ENCODE peak calls at places on chromosome 18, in six cellular contexts. N is A549, F is K562, K is H1, L is endothelial cell of umbilical vein, A is HepG2. Y is an unnamed sample.

GRCh38 chr18:69897397-69898108 is 50.1 kb downstream of the CD226 start:
- DNase-seq in N (no peak), F (no peak), K (no peak), L (no peak), A (no peak), Y (no peak)

GRCh38 chr18:28080876-28081300 is 96.0 kb downstream of the CDH2 start:
- DNase-seq in N (no peak), F (no peak), K (no peak), L (no peak), A (no peak), Y (no peak)

GRCh38 chr18:51897884-51898283 is 442.1 kb upstream of the DCC start:
- DNase-seq in N (no peak), F (no peak), K (no peak), L (no peak), A (no peak), Y (no peak)

GRCh38 chr18:48868468-48869466 is 82.0 kb downstream of the SMAD7 start:
- DNase-seq in N (peak; percentile 51), F (no peak), K (no peak), L (no peak), A (peak; percentile 69), Y (no peak)

GRCh38 chr18:42028232-42028832 is 73.3 kb downstream of the PIK3C3 start:
- DNase-seq in N (peak; percentile 9), F (peak; percentile 18), K (no peak), L (peak; percentile 47), A (peak; percentile 12), Y (peak; percentile 16)

GRCh38 chr18:25941556-25941955 is 148.9 kb downstream of the SS18 start:
- DNase-seq in N (no peak), F (no peak), K (no peak), L (no peak), A (no peak), Y (no peak)

GRCh38 chr18:75936862-75937261 is 509.4 kb upstream of the SMIM21 start:
- DNase-seq in N (no peak), F (no peak), K (no peak), L (no peak), A (no peak), Y (no peak)

GRCh38 chr18:6681331-6681875 is 48.1 kb upstream of the ARHGAP28 start:
- DNase-seq in N (no peak), F (no peak), K (no peak), L (no peak), A (no peak), Y (no peak)

GRCh38 chr18:13245481-13246000 is 27.0 kb downstream of the LDLRAD4 start:
- DNase-seq in N (no peak), F (no peak), K (no peak), L (no peak), A (no peak), Y (no peak)

GRCh38 chr18:79523221-79523737 is 127.5 kb downstream of the NFATC1 start:
- DNase-seq in N (no peak), F (no peak), K (no peak), L (no peak), A (no peak), Y (no peak)

GRCh38 chr18:9951022-9951859 is 37.4 kb downstream of the VAPA start:
- DNase-seq in N (peak; percentile 74), F (peak; percentile 79), K (no peak), L (peak; percentile 75), A (peak; percentile 59), Y (peak; percentile 35)

DNA sequence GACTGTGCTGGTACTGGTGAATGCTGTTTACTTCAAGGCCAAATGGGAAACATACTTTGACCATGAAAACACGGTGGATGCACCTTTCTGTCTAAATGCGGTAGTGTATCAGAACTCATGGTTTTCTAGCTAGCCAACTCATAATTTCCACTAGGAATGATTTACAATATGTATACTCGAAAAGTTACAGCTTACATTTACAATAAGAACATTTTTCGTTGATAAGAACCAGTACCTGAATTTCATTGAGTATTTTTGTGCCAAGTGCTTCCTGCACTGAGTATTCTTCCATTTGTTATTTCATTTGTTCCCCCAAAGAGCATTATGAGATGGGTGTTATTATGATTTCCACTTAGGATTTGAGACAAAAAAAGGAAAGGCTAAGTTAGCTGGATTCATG is 21.9 kb downstream of the SERPINB12 start:
- DNase-seq in N (no peak), F (no peak), K (no peak), L (no peak), A (no peak), Y (no peak)
- TF ChIP-seq JUN in N (no peak), F (no peak), K (no peak), L (no peak), A (no peak), Y (no peak)

GRCh38 chr18:47209166-47209565 is 33.0 kb upstream of the IER3IP1 start:
- DNase-seq in N (no peak), F (no peak), K (no peak), L (no peak), A (no peak), Y (no peak)
- TF ChIP-seq JUN in N (no peak), F (no peak), K (no peak), L (no peak), A (no peak), Y (no peak)

GRCh38 chr18:54852780-54853675 is 24.8 kb downstream of the RAB27B start:
- DNase-seq in N (no peak), F (no peak), K (no peak), L (peak; percentile 33), A (no peak), Y (no peak)
- TF ChIP-seq JUN in N (no peak), F (no peak), K (no peak), L (no peak), A (no peak), Y (no peak)

GRCh38 chr18:65768379-65768778 is 17.6 kb downstream of the CDH7 start:
- DNase-seq in N (peak; percentile 72), F (peak; percentile 3), K (no peak), L (no peak), A (peak; percentile 30), Y (no peak)

GRCh38 chr18:65761636-65762310 is 11.0 kb downstream of the CDH7 start:
- DNase-seq in N (no peak), F (no peak), K (no peak), L (no peak), A (no peak), Y (no peak)

GRCh38 chr18:65760457-65760856 is 9.6 kb downstream of the CDH7 start:
- DNase-seq in N (no peak), F (no peak), K (no peak), L (no peak), A (no peak), Y (no peak)

GRCh38 chr18:65762556-65762955 is 11.7 kb downstream of the CDH7 start:
- DNase-seq in N (no peak), F (no peak), K (no peak), L (no peak), A (no peak), Y (no peak)
- TF ChIP-seq JUN in N (no peak), F (no peak), K (no peak), L (no peak), A (no peak), Y (no peak)

GRCh38 chr18:2971741-2972552 is 41.0 kb downstream of the LPIN2 start:
- DNase-seq in N (no peak), F (no peak), K (no peak), L (no peak), A (no peak), Y (no peak)
- TF ChIP-seq JUN in N (no peak), F (no peak), K (no peak), L (no peak), A (no peak), Y (no peak)

GRCh38 chr18:77897606-77898005 is 648.0 kb downstream of the GALR1 start:
- DNase-seq in N (no peak), F (no peak), K (no peak), L (no peak), A (no peak), Y (no peak)
- TF ChIP-seq JUN in N (no peak), F (no peak), K (no peak), L (no peak), A (no peak), Y (no peak)

GRCh38 chr18:2983296-2983695 is 29.6 kb downstream of the LPIN2 start:
- DNase-seq in N (no peak), F (no peak), K (no peak), L (no peak), A (no peak), Y (no peak)

GRCh38 chr18:2980607-2980923 is 32.4 kb downstream of the LPIN2 start:
- DNase-seq in N (no peak), F (no peak), K (no peak), L (no peak), A (no peak), Y (no peak)

GRCh38 chr18:2984703-2985261 is 28.2 kb downstream of the LPIN2 start:
- DNase-seq in N (peak; percentile 62), F (no peak), K (no peak), L (peak; percentile 30), A (peak; percentile 96), Y (no peak)

GRCh38 chr18:2981212-2981728 is 31.7 kb downstream of the LPIN2 start:
- DNase-seq in N (peak; percentile 86), F (no peak), K (no peak), L (peak; percentile 95), A (no peak), Y (no peak)

DNA sequence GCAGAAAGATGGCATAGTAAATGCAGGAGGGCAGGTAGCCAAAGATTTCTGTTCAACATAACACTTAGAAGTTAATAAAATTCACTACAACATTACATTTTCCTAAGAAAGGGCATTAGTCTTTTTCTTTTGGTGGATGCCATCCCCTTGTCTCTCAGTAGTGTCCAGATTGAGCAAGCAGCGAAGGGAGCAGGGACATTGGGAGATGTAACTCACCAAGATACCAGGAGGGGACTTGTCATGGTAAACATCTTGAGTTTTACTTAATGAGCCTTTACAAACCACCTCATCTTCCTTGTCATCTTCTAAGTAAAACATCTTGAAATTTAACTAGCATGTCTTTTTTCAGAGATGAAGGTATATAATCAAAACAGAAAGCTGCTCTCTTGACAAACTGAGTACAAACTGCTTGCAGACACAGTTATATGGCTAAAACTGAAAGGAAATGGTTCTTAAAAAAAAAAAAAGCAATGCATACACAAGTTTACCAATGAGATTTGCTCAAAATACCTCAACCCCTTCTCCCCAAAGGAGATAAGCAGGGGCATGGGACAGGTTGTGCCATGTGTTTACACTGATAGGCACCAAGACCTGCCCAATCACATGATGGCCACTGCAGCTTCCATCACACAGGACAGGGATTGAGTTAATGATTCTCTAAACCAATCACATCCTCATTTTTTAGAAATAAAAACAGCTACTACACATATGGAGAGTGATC is 30.3 kb downstream of the LPIN2 start:
- DNase-seq in N (peak; percentile 41), F (no peak), K (no peak), L (peak; percentile 57), A (peak; percentile 68), Y (no peak)
- TF ChIP-seq JUN in N (no peak), F (no peak), K (no peak), L (no peak), A (no peak), Y (no peak)

GRCh38 chr18:2537281-2537680 is 34.0 kb downstream of the METTL4 start:
- DNase-seq in N (no peak), F (no peak), K (no peak), L (no peak), A (no peak), Y (no peak)
- TF ChIP-seq JUN in N (no peak), F (no peak), K (no peak), L (no peak), A (no peak), Y (no peak)

Y was measured in WTC11.